ENCODE peak calls at places on chromosomes 16 and 17, in four cellular contexts. One of them, this sample, is unnamed.

GRCh38 chr17:48231995-48232729 is 124.6 kb downstream of the SNX11 start:
- DNase-seq in GDM1: no peak
- DNase-seq in tibial nerve: no peak
- DNase-seq in Caki2: no peak
- DNase-seq in this sample: no peak

GRCh38 chr17:41654908-41655607 is 30.7 kb upstream of the KRT17 start:
- DNase-seq in GDM1: no peak
- DNase-seq in tibial nerve: no peak
- DNase-seq in Caki2: no peak
- DNase-seq in this sample: no peak

GRCh38 chr17:78442648-78443128 is 64.2 kb downstream of the PGS1 start:
- DNase-seq in GDM1: no peak
- DNase-seq in tibial nerve: peak; percentile 44
- DNase-seq in Caki2: no peak
- DNase-seq in this sample: no peak

GRCh38 chr16:11107781-11108465 is 148.1 kb downstream of the SOCS1 start:
- DNase-seq in GDM1: no peak
- DNase-seq in tibial nerve: no peak
- DNase-seq in Caki2: no peak
- DNase-seq in this sample: peak; percentile 74

GRCh38 chr17:70869402-70870085 is 700.2 kb downstream of the KCNJ2 start:
- DNase-seq in GDM1: no peak
- DNase-seq in tibial nerve: no peak
- DNase-seq in Caki2: no peak
- DNase-seq in this sample: no peak

GRCh38 chr17:47948706-47949196 is 7.4 kb downstream of the PNPO start:
- DNase-seq in GDM1: no peak
- DNase-seq in tibial nerve: no peak
- DNase-seq in Caki2: peak; percentile 61
- DNase-seq in this sample: peak; percentile 33

GRCh38 chr16:4945560-4946502 is 8.9 kb upstream of the PPL start:
- DNase-seq in GDM1: no peak
- DNase-seq in tibial nerve: peak; percentile 40
- DNase-seq in Caki2: peak; percentile 83
- DNase-seq in this sample: peak; percentile 97

GRCh38 chr17:32723310-32723955 is 153.5 kb downstream of the MYO1D start:
- DNase-seq in GDM1: no peak
- DNase-seq in tibial nerve: no peak
- DNase-seq in Caki2: no peak
- DNase-seq in this sample: no peak

GRCh38 chr17:47663997-47664941 is 14.6 kb downstream of the KPNB1 start:
- DNase-seq in GDM1: peak; percentile 29
- DNase-seq in tibial nerve: no peak
- DNase-seq in Caki2: peak; percentile 61
- DNase-seq in this sample: peak; percentile 56

GRCh38 chr17:79722787-79723186 is 8.0 kb upstream of the ENPP7 start:
- DNase-seq in GDM1: no peak
- DNase-seq in tibial nerve: no peak
- DNase-seq in Caki2: no peak
- DNase-seq in this sample: no peak

GRCh38 chr16:50166511-50167500 is 13.7 kb downstream of the TENT4B start:
- DNase-seq in GDM1: no peak
- DNase-seq in tibial nerve: no peak
- DNase-seq in Caki2: peak; percentile 16
- DNase-seq in this sample: peak; percentile 18

GRCh38 chr17:68695659-68696058 is 94.5 kb upstream of the FAM20A start:
- DNase-seq in GDM1: no peak
- DNase-seq in tibial nerve: no peak
- DNase-seq in Caki2: no peak
- DNase-seq in this sample: no peak

GRCh38 chr17:75096082-75096625 is 8.4 kb downstream of the SLC16A5 start:
- DNase-seq in GDM1: peak; percentile 83
- DNase-seq in tibial nerve: peak; percentile 37
- DNase-seq in Caki2: peak; percentile 98
- DNase-seq in this sample: peak; percentile 95

GRCh38 chr17:32793841-32794240 is 83.1 kb downstream of the MYO1D start:
- DNase-seq in GDM1: no peak
- DNase-seq in tibial nerve: no peak
- DNase-seq in Caki2: no peak
- DNase-seq in this sample: no peak

GRCh38 chr17:58968662-58969061 is 138.0 kb downstream of the TRIM37 start:
- DNase-seq in GDM1: no peak
- DNase-seq in tibial nerve: no peak
- DNase-seq in Caki2: no peak
- DNase-seq in this sample: no peak

GRCh38 chr16:58584831-58585505 is 44.7 kb downstream of the CNOT1 start:
- DNase-seq in GDM1: no peak
- DNase-seq in tibial nerve: no peak
- DNase-seq in Caki2: no peak
- DNase-seq in this sample: no peak

GRCh38 chr17:77507116-77507885 is 366.5 kb downstream of the SEC14L1 start:
- DNase-seq in GDM1: no peak
- DNase-seq in tibial nerve: no peak
- DNase-seq in Caki2: no peak
- DNase-seq in this sample: no peak

GRCh38 chr17:78600181-78600651 is 23.0 kb upstream of the DNAH17 start:
- DNase-seq in GDM1: no peak
- DNase-seq in tibial nerve: no peak
- DNase-seq in Caki2: peak; percentile 91
- DNase-seq in this sample: peak; percentile 89

GRCh38 chr17:35715416-35715815 is 16.0 kb upstream of the RASL10B start:
- DNase-seq in GDM1: no peak
- DNase-seq in tibial nerve: no peak
- DNase-seq in Caki2: no peak
- DNase-seq in this sample: no peak

GRCh38 chr16:21194771-21195301 is 16.5 kb downstream of the ZP2 start:
- DNase-seq in GDM1: no peak
- DNase-seq in tibial nerve: no peak
- DNase-seq in Caki2: peak; percentile 24
- DNase-seq in this sample: no peak

GRCh38 chr16:53503270-53503911 is 382 bp upstream of the AKTIP start:
- DNase-seq in GDM1: peak; percentile 95
- DNase-seq in tibial nerve: peak; percentile 99
- DNase-seq in Caki2: peak; percentile 100
- DNase-seq in this sample: peak; percentile 100

GRCh38 chr16:3960049-3960809 is 79.7 kb upstream of the CREBBP start:
- DNase-seq in GDM1: no peak
- DNase-seq in tibial nerve: no peak
- DNase-seq in Caki2: peak; percentile 84
- DNase-seq in this sample: no peak

GRCh38 chr17:4872786-4873185 is 26.6 kb upstream of the C17orf107 start:
- DNase-seq in GDM1: peak; percentile 4
- DNase-seq in tibial nerve: no peak
- DNase-seq in Caki2: no peak
- DNase-seq in this sample: no peak